ENCODE peak calls at places on chromosomes 13 and 19, in seven cellular contexts. X is ELR; C is stimulated activated CD8-positive, alpha-beta memory T cell treated with anti-CD3 and anti-CD28 coated beads, Interleukin-7, amount 100 ng/mL, for 4 hours; L is lower leg skin; H is T-helper 17 cell; J is activated effector memory CD4-positive, alpha-beta T cell treated with Interleukin-2 at 50 U/mL for 16 hours; U is progenitor cell of endocrine pancreas. M is an unnamed sample.

GRCh38 chr19:38515906-38516305 is 82.4 kb downstream of the RYR1 start:
- DNase-seq in X (no peak), L (no peak), H (no peak), U (no peak), J (no peak), C (no peak), M (no peak)

GRCh38 chr19:56670961-56671612 is 470 bp downstream of the ZNF835 start:
- DNase-seq in H (no peak), U (no peak), J (no peak), C (no peak), X (no peak), L (no peak), M (no peak)

GRCh38 chr19:57227461-57227860 is 3.4 kb upstream of the AURKC start:
- DNase-seq in U (no peak), J (no peak), H (no peak), L (no peak), C (no peak), X (no peak), M (no peak)

GRCh38 chr19:35978271-35978670 is 16.7 kb upstream of the SDHAF1 start:
- DNase-seq in U (no peak), X (no peak), L (no peak), H (no peak), J (no peak), C (no peak), M (no peak)

GRCh38 chr13:43263047-43263446 is 239.7 kb downstream of the DNAJC15 start:
- DNase-seq in L (no peak), C (no peak), U (no peak), X (no peak), J (no peak), H (no peak), M (no peak)

GRCh38 chr19:36488816-36489138 is 584 bp downstream of the ZNF566 start:
- DNase-seq in J (no peak), L (no peak), C (peak), U (no peak), H (no peak), X (peak), M (no peak)

GRCh38 chr13:29923554-29924481 is 73.4 kb upstream of the UBL3 start:
- DNase-seq in X (peak), L (peak), J (peak), C (peak), U (peak), H (peak), M (peak)

GRCh38 chr13:101474419-101474957 is 22.0 kb downstream of the ITGBL1 start:
- DNase-seq in C (no peak), L (no peak), H (no peak), J (no peak), X (peak), U (no peak), M (peak)

GRCh38 chr19:49196527-49197240 is 39.1 kb downstream of the TRPM4 start:
- DNase-seq in U (no peak), L (no peak), J (no peak), C (no peak), H (no peak), X (no peak), M (no peak)

GRCh38 chr13:23372264-23372905 is 61.1 kb downstream of the SACS start:
- DNase-seq in H (no peak), U (no peak), J (no peak), L (no peak), C (no peak), X (peak), M (peak)

GRCh38 chr13:53411443-53411842 is 382.8 kb downstream of the OLFM4 start:
- DNase-seq in L (no peak), J (no peak), C (no peak), U (no peak), X (no peak), H (no peak), M (no peak)

GRCh38 chr19:52224211-52224610 is 34.4 kb downstream of the PPP2R1A start:
- DNase-seq in L (no peak), X (no peak), C (no peak), J (no peak), U (no peak), H (no peak), M (no peak)

GRCh38 chr19:16566161-16566560 is 6.1 kb downstream of the SLC35E1 start:
- DNase-seq in L (peak), U (no peak), X (no peak), J (peak), H (peak), C (peak), M (no peak)

GRCh38 chr13:99356216-99357089 is 49.3 kb upstream of the GPR183 start:
- DNase-seq in U (no peak), L (peak), X (peak), H (peak), J (peak), C (no peak), M (peak)

GRCh38 chr19:36121486-36122124 is 6.3 kb downstream of the TBCB start:
- DNase-seq in L (no peak), H (no peak), X (no peak), U (no peak), J (no peak), C (no peak), M (no peak)

GRCh38 chr13:54640719-54641118 is 1612.1 kb downstream of the OLFM4 start:
- DNase-seq in J (no peak), H (no peak), X (no peak), L (no peak), C (no peak), U (no peak), M (no peak)